ENCODE peak calls at places on chromosomes 5 and 9, in five cellular contexts. J is DMS 273 treated with DMSO at 0.1 percent for 48 hours, T is NCI-H1694, X is amniotic stem cell, P is BJ. Q is an unnamed sample.

GRCh38 chr9:22342489-22343217 is 104.0 kb upstream of the DMRTA1 start:
- DNase-seq in J (no peak), T (no peak), X (peak), P (no peak), Q (no peak)

GRCh38 chr5:108003178-108003577 is 332.4 kb upstream of the EFNA5 start:
- DNase-seq in J (no peak), T (no peak), X (peak), P (peak), Q (no peak)

GRCh38 chr5:5373351-5374033 is 49.0 kb upstream of the ICE1 start:
- DNase-seq in J (no peak), T (no peak), X (no peak), P (no peak), Q (no peak)

GRCh38 chr5:19767987-19768386 is 220.0 kb downstream of the CDH18 start:
- DNase-seq in J (no peak), T (no peak), X (no peak), P (no peak), Q (no peak)

GRCh38 chr5:130278136-130278535 is 373.9 kb downstream of the CHSY3 start:
- DNase-seq in J (no peak), T (no peak), X (no peak), P (no peak), Q (no peak)

GRCh38 chr9:136889858-136890257 is 3.5 kb downstream of the TRAF2 start:
- DNase-seq in J (no peak), T (no peak), X (no peak), P (no peak), Q (no peak)

GRCh38 chr9:137296214-137297059 is 5.6 kb downstream of the NRARP start:
- DNase-seq in J (no peak), T (no peak), X (no peak), P (no peak), Q (no peak)

GRCh38 chr5:123454236-123454911 is 31.2 kb upstream of the CEP120 start:
- DNase-seq in J (no peak), T (peak), X (no peak), P (no peak), Q (no peak)

GRCh38 chr9:88605500-88606172 is 70.7 kb downstream of the NXNL2 start:
- DNase-seq in J (no peak), T (no peak), X (peak), P (no peak), Q (no peak)

Q was measured in sciatic nerve.